ENCODE peak calls at places on chromosomes 4 and X, in six cellular contexts. L is HepG2, A is K562, X is H1, I is GM12878, E is GM12891. V is an unnamed sample.

GRCh38 chr4:158934996-158935669 is 166.3 kb downstream of the FNIP2 start:
- DNase-seq in L (no peak), A (no peak), X (no peak), I (no peak), E (no peak), V (no peak)

GRCh38 chrX:154419688-154420401 is 8.5 kb downstream of the TAFAZZIN start:
- DNase-seq in L (no peak), A (no peak), X (no peak), I (no peak), E (no peak), V (no peak)

GRCh38 chrX:78693547-78693946 is 34.4 kb upstream of the RTL3 start:
- DNase-seq in L (no peak), A (no peak), X (no peak), I (no peak), E (no peak), V (no peak)

GRCh38 chr4:99585521-99585920 is 10.9 kb downstream of the MTTP start:
- DNase-seq in L (no peak), A (no peak), X (no peak), I (no peak), E (no peak), V (no peak)

GRCh38 chrX:3295731-3296130 is 50.7 kb downstream of the MXRA5 start:
- DNase-seq in L (no peak), A (peak; percentile 59), X (no peak), I (no peak), E (no peak), V (no peak)

GRCh38 chrX:145178268-145178667 is 69.0 kb upstream of the SPANXN1 start:
- DNase-seq in L (no peak), A (no peak), X (no peak), I (no peak), E (no peak), V (no peak)

GRCh38 chr4:13750594-13750993 is 123.1 kb upstream of the BOD1L1 start:
- DNase-seq in L (no peak), A (no peak), X (no peak), I (no peak), E (no peak), V (no peak)

GRCh38 chr4:26937567-26937966 is 76.9 kb downstream of the STIM2 start:
- DNase-seq in L (no peak), A (peak; percentile 41), X (no peak), I (no peak), E (no peak), V (no peak)

GRCh38 chr4:1249148-1249730 is 309 bp upstream of the CTBP1 start:
- DNase-seq in L (peak; percentile 56), A (peak; percentile 91), X (no peak), I (no peak), E (peak; percentile 86), V (peak; percentile 81)

GRCh38 chrX:9279271-9279596 is 185.6 kb upstream of the TBL1X start:
- DNase-seq in L (no peak), A (no peak), X (no peak), I (no peak), E (no peak), V (no peak)

GRCh38 chrX:34656842-34657780 is at the start of gene TMEM47:
- DNase-seq in L (no peak), A (peak; percentile 53), X (peak; percentile 68), I (no peak), E (peak; percentile 7), V (no peak)

GRCh38 chr4:153207027-153207426 is 2.8 kb downstream of the TRIM2 start:
- DNase-seq in L (no peak), A (no peak), X (no peak), I (no peak), E (no peak), V (no peak)

GRCh38 chr4:19523964-19524363 is 727.7 kb upstream of the SLIT2 start:
- DNase-seq in L (no peak), A (no peak), X (no peak), I (no peak), E (no peak), V (no peak)

GRCh38 chrX:77505227-77505626 is 58.0 kb downstream of the FGF16 start:
- DNase-seq in L (peak; percentile 3), A (no peak), X (no peak), I (no peak), E (no peak), V (no peak)

GRCh38 chrX:21996872-21997271 is 35.3 kb upstream of the PHEX start:
- DNase-seq in L (peak; percentile 17), A (peak; percentile 13), X (no peak), I (no peak), E (no peak), V (no peak)
- TF ChIP-seq TAF1 in L (no peak), A (no peak), X (no peak), I (no peak), E (no peak), V (no peak)

GRCh38 chr4:182493377-182493776 is 250.2 kb downstream of the TENM3 start:
- DNase-seq in L (no peak), A (no peak), X (no peak), I (no peak), E (no peak), V (no peak)

GRCh38 chr4:182489607-182490006 is 246.4 kb downstream of the TENM3 start:
- DNase-seq in L (no peak), A (no peak), X (no peak), I (no peak), E (no peak), V (no peak)

GRCh38 chr4:182495111-182495510 is 251.9 kb downstream of the TENM3 start:
- DNase-seq in L (no peak), A (no peak), X (no peak), I (no peak), E (no peak), V (no peak)

GRCh38 chr4:182494103-182494502 is 250.9 kb downstream of the TENM3 start:
- DNase-seq in L (no peak), A (no peak), X (no peak), I (no peak), E (no peak), V (no peak)

GRCh38 chr4:182492456-182492855 is 249.3 kb downstream of the TENM3 start:
- DNase-seq in L (no peak), A (no peak), X (no peak), I (no peak), E (no peak), V (no peak)
- TF ChIP-seq POLR2AphosphoS5 in L (no peak), A (no peak), X (no peak), I (no peak), E (no peak), V (no peak)

GRCh38 chrX:69055193-69055592 is 110.1 kb downstream of the PJA1 start:
- DNase-seq in L (no peak), A (no peak), X (no peak), I (no peak), E (no peak), V (no peak)
- TF ChIP-seq POLR2A in L (no peak), A (no peak), X (no peak), I (no peak), E (no peak), V (no peak)

GRCh38 chr4:139889194-139889762 is 223.7 kb downstream of the MGST2 start:
- DNase-seq in L (no peak), A (no peak), X (no peak), I (no peak), E (no peak), V (no peak)

GRCh38 chr4:139887378-139887801 is 221.8 kb downstream of the MGST2 start:
- DNase-seq in L (no peak), A (no peak), X (no peak), I (no peak), E (no peak), V (no peak)

GRCh38 chr4:139887962-139888735 is 222.5 kb downstream of the MGST2 start:
- DNase-seq in L (no peak), A (no peak), X (no peak), I (peak; percentile 15), E (no peak), V (peak; percentile 17)

GRCh38 chr4:139884438-139884837 is 218.8 kb downstream of the MGST2 start:
- DNase-seq in L (peak; percentile 71), A (no peak), X (no peak), I (no peak), E (no peak), V (no peak)

DNA sequence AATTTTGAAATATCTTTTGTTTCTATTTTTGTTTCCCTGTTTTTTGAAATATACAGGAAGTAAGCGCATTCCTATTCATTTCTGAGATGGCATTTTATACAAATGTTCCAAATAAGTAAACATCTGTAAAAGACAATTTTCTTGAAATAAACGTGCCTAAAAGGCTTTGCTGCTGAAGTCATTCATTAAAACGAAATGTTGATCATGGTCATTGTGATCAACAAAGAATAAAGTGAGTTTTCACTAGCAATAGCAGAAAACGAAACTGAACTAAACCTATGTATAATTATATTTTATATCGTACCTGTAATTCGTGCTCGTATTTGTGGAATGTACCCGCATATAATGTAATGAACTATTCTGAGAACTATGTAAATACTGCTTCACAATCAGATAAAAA is 221.2 kb downstream of the MGST2 start:
- DNase-seq in L (no peak), A (no peak), X (no peak), I (no peak), E (no peak), V (no peak)
- TF ChIP-seq TAF1 in L (no peak), A (no peak), X (no peak), I (no peak), E (no peak), V (no peak)

GRCh38 chr4:82489076-82489475 is 58.7 kb downstream of the ENOPH1 start:
- DNase-seq in L (no peak), A (no peak), X (no peak), I (no peak), E (no peak), V (no peak)
- TF ChIP-seq POLR2AphosphoS5 in L (no peak), A (no peak), X (no peak), I (no peak), E (no peak), V (no peak)

GRCh38 chrX:151814767-151815166 is 80.2 kb downstream of the CNGA2 start:
- DNase-seq in L (no peak), A (no peak), X (no peak), I (no peak), E (no peak), V (no peak)
- TF ChIP-seq POLR2A in L (no peak), A (no peak), X (no peak), I (no peak), E (no peak), V (no peak)

GRCh38 chr4:8472166-8472688 is 31.6 kb downstream of the TRMT44 start:
- DNase-seq in L (no peak), A (no peak), X (no peak), I (no peak), E (no peak), V (no peak)

GRCh38 chr4:8473198-8473919 is 32.8 kb downstream of the TRMT44 start:
- DNase-seq in L (no peak), A (no peak), X (no peak), I (no peak), E (no peak), V (no peak)

GRCh38 chr4:8471211-8471875 is 30.8 kb downstream of the TRMT44 start:
- DNase-seq in L (no peak), A (no peak), X (no peak), I (no peak), E (no peak), V (no peak)

GRCh38 chr4:8473920-8474590 is 33.5 kb downstream of the TRMT44 start:
- DNase-seq in L (no peak), A (peak; percentile 12), X (no peak), I (no peak), E (no peak), V (no peak)

GRCh38 chr4:8472689-8473197 is 32.2 kb downstream of the TRMT44 start:
- DNase-seq in L (no peak), A (no peak), X (no peak), I (no peak), E (no peak), V (no peak)
- TF ChIP-seq TAF1 in L (no peak), A (no peak), X (no peak), I (no peak), E (no peak), V (no peak)

V was measured in GM12892.